ENCODE peak calls at places on chromosomes 1 and 21, in eight cellular contexts. L is colonic mucosa, G is lower leg skin, H is GM20000, E is PC-3, O is body of pancreas, S is ovary, V is coronary artery. W is an unnamed sample.

GRCh38 chr21:34078915-34079314 is 5.5 kb downstream of the MRPS6 start:
- DNase-seq in L (peak; percentile 67), G (no peak), H (no peak), E (peak; percentile 25), O (peak; percentile 38), S (no peak), V (no peak), W (no peak)

GRCh38 chr1:227490001-227490400 is 73.4 kb upstream of the ZNF678 start:
- DNase-seq in L (no peak), G (no peak), H (no peak), E (no peak), O (no peak), S (no peak), V (no peak), W (no peak)

GRCh38 chr1:118661769-118662320 is 326.3 kb downstream of the TBX15 start:
- DNase-seq in L (no peak), G (no peak), H (no peak), E (no peak), O (no peak), S (no peak), V (no peak), W (no peak)

GRCh38 chr1:245810789-245811337 is 656.1 kb downstream of the KIF26B start:
- DNase-seq in L (no peak), G (no peak), H (peak; percentile 27), E (no peak), O (no peak), S (no peak), V (no peak), W (no peak)

GRCh38 chr1:19704247-19705113 is 39.8 kb downstream of the HTR6 start:
- DNase-seq in L (peak; percentile 75), G (peak; percentile 93), H (peak; percentile 69), E (peak; percentile 77), O (peak; percentile 73), S (peak; percentile 70), V (no peak), W (peak; percentile 92)

GRCh38 chr1:153040950-153041631 is at the start of gene SPRR2D:
- DNase-seq in L (no peak), G (no peak), H (no peak), E (peak; percentile 6), O (no peak), S (no peak), V (no peak), W (no peak)

GRCh38 chr1:173205146-173206051 is 1.7 kb downstream of the TNFSF4 start:
- DNase-seq in L (no peak), G (no peak), H (no peak), E (no peak), O (peak; percentile 28), S (peak; percentile 53), V (no peak), W (no peak)

GRCh38 chr1:51270751-51271150 is 34.7 kb downstream of the RNF11 start:
- DNase-seq in L (no peak), G (no peak), H (no peak), E (no peak), O (no peak), S (no peak), V (no peak), W (no peak)

GRCh38 chr1:181061891-181062777 is 26.4 kb upstream of the IER5 start:
- DNase-seq in L (no peak), G (no peak), H (peak; percentile 74), E (no peak), O (no peak), S (no peak), V (no peak), W (no peak)

GRCh38 chr1:190138266-190138665 is 339.4 kb downstream of the BRINP3 start:
- DNase-seq in L (no peak), G (no peak), H (no peak), E (peak; percentile 50), O (no peak), S (no peak), V (no peak), W (no peak)

GRCh38 chr21:43959231-43960041 is 52.7 kb upstream of the TRAPPC10 start:
- DNase-seq in L (no peak), G (no peak), H (no peak), E (no peak), O (no peak), S (no peak), V (no peak), W (no peak)

GRCh38 chr1:41862411-41863221 is 56.1 kb downstream of the HIVEP3 start:
- DNase-seq in L (no peak), G (no peak), H (no peak), E (peak; percentile 96), O (no peak), S (no peak), V (no peak), W (no peak)

GRCh38 chr1:161162806-161163205 is 3.4 kb upstream of the PPOX start:
- DNase-seq in L (no peak), G (no peak), H (no peak), E (no peak), O (no peak), S (no peak), V (no peak), W (no peak)

GRCh38 chr1:109477821-109478220 is 5.9 kb upstream of the ATXN7L2 start:
- DNase-seq in L (no peak), G (peak; percentile 75), H (no peak), E (peak; percentile 5), O (no peak), S (no peak), V (no peak), W (no peak)

DNA sequence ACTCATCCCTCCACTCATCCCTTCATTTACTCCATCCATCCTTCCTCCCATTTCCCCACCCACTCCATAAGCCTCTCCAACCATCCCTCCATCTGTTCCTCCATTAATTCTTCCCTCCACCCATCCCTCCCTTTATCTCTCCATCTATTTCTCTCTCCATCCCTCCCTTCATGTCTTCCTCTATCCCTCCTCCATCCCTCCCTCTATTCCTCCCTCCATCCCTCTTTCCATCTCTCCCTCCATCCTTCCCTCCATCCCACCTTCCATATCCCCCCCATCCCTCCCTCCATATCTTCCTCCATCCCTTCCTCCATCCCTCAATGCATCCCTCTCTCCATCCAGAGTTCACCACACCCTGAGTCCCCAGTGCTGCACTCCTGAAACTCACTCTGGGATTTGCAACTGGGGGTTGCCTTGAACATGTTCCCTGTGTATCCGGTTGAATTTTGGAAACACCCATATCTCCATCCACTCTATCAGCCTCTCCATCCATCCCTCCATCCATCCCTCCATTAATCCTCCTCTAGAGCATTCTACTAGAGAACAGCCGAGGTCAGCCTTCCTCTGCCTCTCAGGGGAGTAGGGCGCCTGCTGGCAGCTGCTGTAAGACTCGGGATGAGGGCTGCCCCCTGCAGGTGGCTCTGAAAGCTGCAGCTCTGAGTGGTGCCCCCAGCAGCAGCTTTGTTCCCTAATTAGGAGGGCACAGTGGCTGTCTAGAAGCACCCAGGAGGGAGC is 39.4 kb downstream of the ABCG1 start:
- DNase-seq in L (peak; percentile 83), G (peak; percentile 91), H (peak; percentile 88), E (peak; percentile 60), O (peak; percentile 83), S (peak; percentile 28), V (no peak), W (no peak)
- TF ChIP-seq CTCF in L (peak; percentile 85), G (no peak), H (peak; percentile 91), E (peak; percentile 92), O (peak; percentile 84), S (no peak), V (peak; percentile 60), W (peak; percentile 53)

GRCh38 chr1:186897008-186897407 is 68.3 kb downstream of the PLA2G4A start:
- DNase-seq in L (no peak), G (no peak), H (no peak), E (no peak), O (no peak), S (no peak), V (no peak), W (no peak)

GRCh38 chr1:186899577-186899976 is 70.8 kb downstream of the PLA2G4A start:
- DNase-seq in L (no peak), G (no peak), H (peak; percentile 7), E (no peak), O (no peak), S (no peak), V (no peak), W (no peak)

GRCh38 chr1:186903374-186904129 is 74.8 kb downstream of the PLA2G4A start:
- DNase-seq in L (no peak), G (no peak), H (no peak), E (no peak), O (no peak), S (no peak), V (no peak), W (no peak)

GRCh38 chr1:186900539-186901237 is 71.9 kb downstream of the PLA2G4A start:
- DNase-seq in L (no peak), G (no peak), H (no peak), E (no peak), O (no peak), S (no peak), V (no peak), W (no peak)

GRCh38 chr1:186899977-186900376 is 71.2 kb downstream of the PLA2G4A start:
- DNase-seq in L (no peak), G (no peak), H (no peak), E (no peak), O (no peak), S (no peak), V (no peak), W (no peak)
- TF ChIP-seq CTCF in L (no peak), G (no peak), H (no peak), E (no peak), O (no peak), S (no peak), V (no peak), W (no peak)

DNA sequence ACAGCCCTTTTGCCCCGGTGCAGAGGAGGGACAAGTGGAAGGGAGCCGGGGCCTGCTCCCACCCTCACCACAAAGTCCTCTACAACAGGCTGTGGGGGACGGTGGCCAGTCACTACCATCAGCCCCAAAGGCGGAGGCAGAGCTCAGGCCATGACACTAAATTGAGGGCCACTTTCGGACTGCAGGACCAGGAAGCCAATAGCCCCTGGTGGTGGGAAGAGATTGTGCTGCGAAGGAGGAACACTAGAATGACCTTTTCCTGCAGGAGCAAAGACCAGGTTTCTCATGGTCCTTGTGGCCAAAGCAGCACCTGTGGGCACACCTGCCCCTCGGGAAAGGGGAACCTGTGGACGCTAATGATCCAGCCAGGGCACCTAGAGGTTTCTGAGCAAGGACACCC is 30.3 kb downstream of the ACTA1 start:
- DNase-seq in L (no peak), G (no peak), H (no peak), E (no peak), O (no peak), S (no peak), V (no peak), W (no peak)
- TF ChIP-seq CTCF in L (no peak), G (no peak), H (no peak), E (no peak), O (no peak), S (no peak), V (no peak), W (no peak)

DNA sequence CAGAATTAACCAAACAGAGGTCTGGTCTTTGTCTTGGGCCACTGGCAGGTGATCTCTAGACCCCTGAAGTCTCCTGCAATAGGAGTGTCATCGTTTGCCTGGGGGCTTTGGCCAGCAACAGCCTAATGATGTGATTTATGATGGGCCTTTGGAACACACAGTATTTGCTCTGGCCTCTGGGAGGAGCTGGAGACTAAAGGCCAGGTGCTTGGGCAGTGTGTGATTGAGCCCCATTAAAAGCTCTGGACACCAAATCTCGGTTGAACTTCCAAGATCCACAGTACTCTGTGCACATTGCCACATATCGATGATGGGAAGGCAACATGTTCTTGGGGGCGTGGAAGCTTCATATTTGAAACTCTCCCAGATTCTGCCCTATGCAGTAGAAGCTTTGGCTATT is 32.0 kb upstream of the TLR5 start:
- DNase-seq in L (no peak), G (no peak), H (no peak), E (peak; percentile 62), O (peak; percentile 49), S (no peak), V (no peak), W (no peak)
- TF ChIP-seq CTCF in L (no peak), G (no peak), H (no peak), E (peak; percentile 67), O (peak; percentile 57), S (no peak), V (no peak), W (no peak)

W was measured in osteocyte.